ENCODE peak calls at places on chromosomes 4 and X, in nine cellular contexts. Y is CD8-positive, alpha-beta T cell; C is thoracic aorta; O is cardiac muscle cell; A is IMR-90; Q is MM.1S; V is pancreas; B is right lobe of liver; X is PC-3. Z is an unnamed sample.

GRCh38 chr4:10623862-10624261 is 60.7 kb downstream of the CLNK start:
- DNase-seq in A (no peak), B (no peak), Y (no peak), X (no peak), Q (no peak), O (no peak), C (no peak), V (no peak), Z (no peak)

GRCh38 chr4:25467843-25468242 is 90.8 kb downstream of the ANAPC4 start:
- DNase-seq in V (no peak), Y (no peak), C (no peak), O (no peak), A (no peak), B (no peak), Q (no peak), X (no peak), Z (no peak)

GRCh38 chr4:122776916-122777315 is 44.4 kb downstream of the BBS12 start:
- DNase-seq in B (no peak), C (no peak), A (no peak), X (no peak), Y (no peak), O (no peak), Q (no peak), V (no peak), Z (no peak)

GRCh38 chrX:50067435-50068292 is 133.1 kb downstream of the AKAP4 start:
- DNase-seq in Y (no peak), V (peak; percentile 22), B (peak; percentile 76), A (peak; percentile 47), X (no peak), O (peak; percentile 72), Q (no peak), C (peak; percentile 1), Z (peak; percentile 22)

GRCh38 chr4:8913121-8913857 is 41.6 kb upstream of the HMX1 start:
- DNase-seq in Y (no peak), O (no peak), C (no peak), B (peak; percentile 18), V (no peak), Q (no peak), A (no peak), X (no peak), Z (no peak)

GRCh38 chr4:98662619-98663225 is 4.3 kb upstream of the TSPAN5 start:
- DNase-seq in Y (peak; percentile 69), C (no peak), Q (peak; percentile 27), B (no peak), X (peak; percentile 63), O (no peak), V (no peak), A (peak; percentile 9), Z (peak; percentile 95)

GRCh38 chr4:1510931-1511330 is 104.7 kb upstream of the NKX1-1 start:
- DNase-seq in V (no peak), Y (no peak), O (no peak), C (no peak), B (no peak), Q (no peak), X (no peak), A (no peak), Z (no peak)

GRCh38 chrX:37599735-37600134 is 28.3 kb downstream of the LANCL3 start:
- DNase-seq in B (no peak), V (peak; percentile 44), C (no peak), X (peak; percentile 82), Y (no peak), Q (peak; percentile 24), O (no peak), A (no peak), Z (no peak)

GRCh38 chrX:21657318-21658151 is 595 bp downstream of the KLHL34 start:
- DNase-seq in C (no peak), O (no peak), B (no peak), X (no peak), Q (no peak), A (no peak), Y (peak; percentile 57), V (no peak), Z (no peak)

GRCh38 chrX:33285550-33285949 is 74.2 kb upstream of the DMD start:
- DNase-seq in C (no peak), Q (no peak), X (peak; percentile 17), V (no peak), A (no peak), O (no peak), B (no peak), Y (no peak), Z (no peak)

GRCh38 chr4:89657931-89658700 is 178.8 kb downstream of the SNCA start:
- DNase-seq in V (no peak), B (no peak), A (peak; percentile 46), Q (peak; percentile 73), X (peak; percentile 29), Y (no peak), C (no peak), O (peak; percentile 13), Z (peak; percentile 18)

GRCh38 chr4:6747690-6748068 is 31.7 kb downstream of the BLOC1S4 start:
- DNase-seq in Y (no peak), O (no peak), C (no peak), Q (no peak), A (no peak), X (peak; percentile 47), V (no peak), B (no peak), Z (no peak)

GRCh38 chrX:30153881-30154260 is 61.5 kb upstream of the MAGEB2 start:
- DNase-seq in O (no peak), Y (no peak), A (peak; percentile 31), C (no peak), B (no peak), V (no peak), X (no peak), Q (no peak), Z (peak; percentile 14)

GRCh38 chrX:40224658-40225057 is 126.9 kb upstream of the BCOR start:
- DNase-seq in V (no peak), X (no peak), C (no peak), O (no peak), A (no peak), Q (no peak), B (no peak), Y (no peak), Z (no peak)

GRCh38 chr4:8314691-8315255 is 45.2 kb downstream of the HTRA3 start:
- DNase-seq in X (no peak), Y (peak; percentile 31), O (no peak), Q (no peak), C (no peak), B (peak; percentile 17), A (no peak), V (no peak), Z (no peak)

GRCh38 chrX:153907456-153907855 is 3.0 kb downstream of the AVPR2 start:
- DNase-seq in Y (no peak), C (no peak), Q (no peak), V (no peak), A (no peak), B (no peak), X (no peak), O (no peak), Z (no peak)
- H3K4me1 ChIP-seq in Y (peaks cover 53% of the 10 kb centered on the region), C (no peaks in the 10 kb centered on the region), Q (no peaks in the 10 kb centered on the region), V (no peaks in the 10 kb centered on the region), A (no peaks in the 10 kb centered on the region), B (no peaks in the 10 kb centered on the region), X (peaks cover 2% of the 10 kb centered on the region), O (no peaks in the 10 kb centered on the region), Z (no peaks in the 10 kb centered on the region)

GRCh38 chr4:38426532-38426931 is 237.5 kb upstream of the KLF3 start:
- DNase-seq in O (no peak), V (no peak), C (no peak), Y (no peak), A (no peak), X (no peak), Q (no peak), B (no peak), Z (no peak)

GRCh38 chr4:38430841-38431240 is 233.2 kb upstream of the KLF3 start:
- DNase-seq in C (no peak), O (no peak), X (no peak), V (no peak), A (no peak), Y (no peak), Q (no peak), B (no peak), Z (no peak)
- H3K27me3 ChIP-seq in C (no peaks in the 10 kb centered on the region), O (no peaks in the 10 kb centered on the region), X (no peaks in the 10 kb centered on the region), V (no peaks in the 10 kb centered on the region), A (peaks cover 4% of the 10 kb centered on the region), Y (no peaks in the 10 kb centered on the region), Q (no peaks in the 10 kb centered on the region), B (no peaks in the 10 kb centered on the region), Z (peaks cover 2% of the 10 kb centered on the region)

DNA sequence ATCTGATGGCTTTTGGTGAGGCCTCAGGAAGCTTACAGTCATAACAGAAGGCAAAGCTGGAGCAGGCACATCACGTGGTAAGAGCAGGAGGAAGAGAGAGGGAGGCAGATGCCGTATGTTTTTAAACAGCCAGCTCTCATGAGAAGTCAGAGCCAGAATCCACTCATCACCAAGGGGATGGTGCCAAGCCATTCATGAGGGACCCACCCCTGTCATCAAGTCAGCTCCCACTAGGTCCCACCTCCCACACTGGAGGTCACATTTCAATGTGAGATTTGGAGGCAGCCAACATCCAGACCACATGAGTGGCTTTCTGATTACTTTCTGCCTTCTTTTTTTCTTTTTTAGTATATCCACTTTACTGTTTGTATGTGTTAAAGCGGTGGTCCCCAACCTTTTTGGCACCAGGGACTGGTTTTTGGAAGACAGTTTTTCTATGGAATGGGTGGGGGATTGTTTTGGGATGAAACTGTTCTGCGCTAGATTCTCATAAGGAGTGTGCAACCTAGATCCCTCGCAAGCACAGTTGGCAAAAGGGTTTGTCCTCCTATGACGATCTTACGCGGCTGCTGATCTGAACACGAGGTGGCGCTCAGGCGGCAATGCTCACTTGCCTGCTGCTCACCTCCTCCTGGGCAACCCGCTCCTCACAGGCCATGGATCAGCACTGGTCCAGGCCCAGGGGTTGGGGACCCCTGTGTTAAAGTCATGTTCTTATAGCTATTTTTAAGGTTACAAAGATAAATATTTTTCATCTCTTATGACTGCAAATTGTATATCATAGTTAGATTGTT is 61.7 kb downstream of the SLIT2 start:
- DNase-seq in A (no peak), X (no peak), Q (peak; percentile 33), Y (no peak), C (no peak), O (peak; percentile 67), V (no peak), B (no peak), Z (no peak)
- TF ChIP-seq CTCF in A (no peak), X (no peak), Q (peak; percentile 24), Y (no peak), C (no peak), O (peak; percentile 43), V (no peak), B (peak; percentile 32), Z (no peak)

GRCh38 chr4:2837110-2837903 is 6.3 kb upstream of the ADD1 start:
- DNase-seq in A (no peak), Q (no peak), X (no peak), C (no peak), Y (no peak), O (no peak), B (peak; percentile 68), V (no peak), Z (no peak)

GRCh38 chr4:2837904-2838496 is 5.6 kb upstream of the ADD1 start:
- DNase-seq in V (no peak), Q (peak; percentile 19), Y (peak; percentile 84), A (peak; percentile 39), O (no peak), X (no peak), B (peak; percentile 50), C (no peak), Z (no peak)

GRCh38 chr4:2836391-2836859 is 7.2 kb upstream of the ADD1 start:
- DNase-seq in Q (no peak), A (no peak), Y (no peak), V (no peak), X (no peak), C (no peak), B (peak; percentile 50), O (no peak), Z (no peak)

GRCh38 chr4:2835978-2836377 is 7.7 kb upstream of the ADD1 start:
- DNase-seq in V (no peak), C (no peak), O (no peak), B (peak; percentile 47), X (no peak), A (no peak), Y (no peak), Q (no peak), Z (no peak)

GRCh38 chr4:2839060-2839459 is 4.6 kb upstream of the ADD1 start:
- DNase-seq in A (no peak), O (no peak), Q (no peak), C (no peak), Y (no peak), X (no peak), B (no peak), V (no peak), Z (no peak)
- H3K4me1 ChIP-seq in A (peaks cover 10% of the 10 kb centered on the region), O (peaks cover 7% of the 10 kb centered on the region), Q (peaks cover 6% of the 10 kb centered on the region), C (peaks cover 37% of the 10 kb centered on the region), Y (peaks cover 59% of the 10 kb centered on the region), X (peaks cover 5% of the 10 kb centered on the region), B (peaks cover 9% of the 10 kb centered on the region), V (peaks cover 5% of the 10 kb centered on the region), Z (peaks cover 17% of the 10 kb centered on the region)

Z was measured in astrocyte.